ENCODE peak calls at places on chromosomes 6 and 20, in seven cellular contexts. N is HepG2, F is SK-N-SH, R is K562, H is GM12892, C is GM12878, I is H1. T is an unnamed sample.
A peak's percentile ranks its signal among the peaks of the same experiment; 100 is the strongest.

GRCh38 chr6:145865175-145865574 is 50.6 kb upstream of the FBXO30 start:
- DNase-seq in N (no peak), F (no peak), R (no peak), H (no peak), C (no peak), I (no peak), T (no peak)

GRCh38 chr6:18179770-18180393 is 24.7 kb downstream of the KDM1B start:
- DNase-seq in N (no peak), F (no peak), R (no peak), H (no peak), C (no peak), I (no peak), T (no peak)

GRCh38 chr6:41741625-41742490 is 5.3 kb downstream of the PGC start:
- DNase-seq in N (peak; percentile 97), F (no peak), R (no peak), H (no peak), C (no peak), I (no peak), T (no peak)

GRCh38 chr6:30495993-30496392 is 6.7 kb downstream of the HLA-E start:
- DNase-seq in N (no peak), F (no peak), R (no peak), H (no peak), C (no peak), I (no peak), T (no peak)

GRCh38 chr20:48686238-48687096 is 141.3 kb downstream of the PREX1 start:
- DNase-seq in N (no peak), F (peak; percentile 53), R (peak; percentile 21), H (no peak), C (no peak), I (no peak), T (no peak)

GRCh38 chr6:32940656-32941411 is at the start of gene HLA-DMB:
- DNase-seq in N (peak; percentile 49), F (peak; percentile 53), R (peak; percentile 33), H (peak; percentile 36), C (peak; percentile 97), I (peak; percentile 62), T (peak; percentile 42)

GRCh38 chr6:108564178-108564577 is 3.5 kb downstream of the FOXO3 start:
- DNase-seq in N (no peak), F (no peak), R (no peak), H (no peak), C (no peak), I (no peak), T (no peak)

GRCh38 chr6:45504947-45505346 is 127.2 kb upstream of the SUPT3H start:
- DNase-seq in N (no peak), F (no peak), R (peak; percentile 26), H (no peak), C (no peak), I (peak; percentile 58), T (no peak)

GRCh38 chr6:116060572-116061283 is at the start of gene FRK:
- DNase-seq in N (peak; percentile 93), F (no peak), R (no peak), H (no peak), C (no peak), I (no peak), T (no peak)

GRCh38 chr20:11651647-11652046 is 266.0 kb upstream of the BTBD3 start:
- DNase-seq in N (no peak), F (no peak), R (no peak), H (no peak), C (no peak), I (no peak), T (no peak)

GRCh38 chr6:44621846-44622245 is 234.3 kb downstream of the CDC5L start:
- DNase-seq in N (no peak), F (no peak), R (no peak), H (no peak), C (no peak), I (no peak), T (no peak)

GRCh38 chr20:37690626-37691369 is 3.0 kb upstream of the CTNNBL1 start:
- DNase-seq in N (no peak), F (no peak), R (no peak), H (no peak), C (no peak), I (no peak), T (no peak)

GRCh38 chr6:74867286-74867685 is 338.6 kb downstream of the COL12A1 start:
- DNase-seq in N (no peak), F (no peak), R (no peak), H (no peak), C (no peak), I (no peak), T (no peak)

GRCh38 chr20:13492001-13492480 is 146.7 kb downstream of the TASP1 start:
- DNase-seq in N (no peak), F (no peak), R (no peak), H (no peak), C (no peak), I (no peak), T (no peak)

GRCh38 chr6:89583559-89583958 is 55.0 kb downstream of the LYRM2 start:
- DNase-seq in N (no peak), F (no peak), R (no peak), H (no peak), C (no peak), I (no peak), T (no peak)

GRCh38 chr6:104537185-104537584 is 322.5 kb downstream of the HACE1 start:
- DNase-seq in N (no peak), F (no peak), R (no peak), H (no peak), C (no peak), I (no peak), T (no peak)
- TF ChIP-seq POLR2AphosphoS5 in N (no peak), F (no peak), R (no peak), H (no peak), C (no peak), I (no peak), T (no peak)

GRCh38 chr20:8360035-8360434 is 228.0 kb downstream of the PLCB1 start:
- DNase-seq in N (no peak), F (no peak), R (no peak), H (no peak), C (peak; percentile 4), I (no peak), T (no peak)
- TF ChIP-seq TAF1 in N (no peak), F (no peak), R (no peak), H (no peak), C (no peak), I (no peak), T (no peak)

GRCh38 chr6:130008236-130008873 is 10.0 kb upstream of the L3MBTL3 start:
- DNase-seq in N (no peak), F (no peak), R (no peak), H (no peak), C (no peak), I (no peak), T (no peak)
- TF ChIP-seq POLR2AphosphoS5 in N (no peak), F (no peak), R (no peak), H (no peak), C (no peak), I (no peak), T (no peak)

GRCh38 chr6:164005312-164005711 is 590.8 kb downstream of the QKI start:
- DNase-seq in N (no peak), F (no peak), R (no peak), H (no peak), C (no peak), I (no peak), T (no peak)
- TF ChIP-seq TAF1 in N (no peak), F (no peak), R (no peak), H (no peak), C (no peak), I (no peak), T (no peak)

GRCh38 chr6:38625191-38625590 is 14.5 kb downstream of the BTBD9 start:
- DNase-seq in N (no peak), F (no peak), R (no peak), H (no peak), C (no peak), I (no peak), T (no peak)
- TF ChIP-seq POLR2AphosphoS5 in N (no peak), F (no peak), R (no peak), H (no peak), C (no peak), I (no peak), T (no peak)

DNA sequence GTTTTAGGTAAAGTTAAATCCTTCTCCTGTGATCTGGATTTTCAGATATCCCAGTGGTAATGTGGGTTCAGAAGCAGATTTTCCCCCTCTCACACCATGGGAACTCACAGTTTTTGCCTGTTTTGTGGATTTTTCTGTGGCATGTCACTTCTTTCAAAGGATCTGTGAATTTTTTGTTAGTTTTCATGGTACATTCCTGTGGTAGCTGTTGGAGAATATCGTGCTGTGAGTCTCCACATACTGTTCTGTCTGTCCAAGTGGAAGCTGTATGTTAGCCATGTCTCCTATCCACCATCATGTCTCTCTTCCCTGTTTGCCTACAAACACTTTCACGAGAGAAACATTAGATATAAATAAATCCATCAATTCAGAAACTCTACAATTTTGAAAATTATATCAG is 378.7 kb upstream of the ADGRB3 start:
- DNase-seq in N (no peak), F (no peak), R (no peak), H (no peak), C (no peak), I (no peak), T (no peak)
- TF ChIP-seq TAF1 in N (no peak), F (no peak), R (no peak), H (no peak), C (no peak), I (no peak), T (no peak)